ENCODE peak calls at places on chromosomes 1 and 21, in nine cellular contexts. V, L, M, C, R, Y, B, F and S are unnamed samples.

GRCh38 chr1:96236156-96236739 is 485.3 kb upstream of the PTBP2 start:
- DNase-seq in V (peak; percentile 51), L (peak; percentile 33), M (peak; percentile 77), C (peak; percentile 43), R (peak; percentile 6), Y (peak; percentile 43), B (peak; percentile 10), F (no peak), S (peak; percentile 32)

GRCh38 chr1:10541286-10541685 is 66.5 kb downstream of the PEX14 start:
- DNase-seq in V (no peak), L (no peak), M (peak; percentile 71), C (no peak), R (no peak), Y (no peak), B (no peak), F (no peak), S (no peak)

GRCh38 chr1:6260961-6261614 is at the start of gene GPR153:
- DNase-seq in V (no peak), L (peak; percentile 90), M (peak; percentile 71), C (no peak), R (peak; percentile 96), Y (no peak), B (no peak), F (no peak), S (no peak)

GRCh38 chr1:25797939-25798338 is 2.1 kb upstream of the SELENON start:
- DNase-seq in V (peak; percentile 53), L (peak; percentile 48), M (peak; percentile 83), C (no peak), R (peak; percentile 68), Y (no peak), B (peak; percentile 13), F (no peak), S (no peak)

GRCh38 chr1:185559684-185560310 is 174.4 kb upstream of the HMCN1 start:
- DNase-seq in V (peak; percentile 58), L (peak; percentile 18), M (peak; percentile 82), C (peak; percentile 31), R (peak; percentile 24), Y (no peak), B (peak; percentile 26), F (peak; percentile 72), S (peak; percentile 80)

GRCh38 chr21:14916676-14917141 is 148.1 kb downstream of the NRIP1 start:
- DNase-seq in V (no peak), L (no peak), M (peak; percentile 80), C (no peak), R (no peak), Y (no peak), B (no peak), F (no peak), S (no peak)

GRCh38 chr21:44306926-44307687 is 7.3 kb downstream of the PFKL start:
- DNase-seq in V (no peak), L (no peak), M (no peak), C (no peak), R (no peak), Y (no peak), B (no peak), F (no peak), S (no peak)

GRCh38 chr1:2074944-2075740 is 24.9 kb downstream of the PRKCZ start:
- DNase-seq in V (no peak), L (peak; percentile 67), M (no peak), C (no peak), R (no peak), Y (no peak), B (no peak), F (no peak), S (no peak)

GRCh38 chr1:241532864-241533263 is 686 bp downstream of the KMO start:
- DNase-seq in V (no peak), L (no peak), M (no peak), C (no peak), R (no peak), Y (no peak), B (no peak), F (peak; percentile 43), S (no peak)

GRCh38 chr1:12386130-12386529 is 156.3 kb downstream of the VPS13D start:
- DNase-seq in V (no peak), L (no peak), M (no peak), C (no peak), R (no peak), Y (no peak), B (peak; percentile 47), F (no peak), S (no peak)

GRCh38 chr1:93728480-93729131 is 47.0 kb upstream of the BCAR3 start:
- DNase-seq in V (no peak), L (no peak), M (no peak), C (no peak), R (no peak), Y (no peak), B (no peak), F (no peak), S (no peak)

GRCh38 chr1:32063261-32063681 is 9.5 kb upstream of the TMEM39B start:
- DNase-seq in V (peak; percentile 63), L (peak; percentile 55), M (peak; percentile 74), C (peak; percentile 32), R (peak; percentile 40), Y (peak; percentile 48), B (peak; percentile 37), F (no peak), S (no peak)

GRCh38 chr1:32062867-32063230 is 9.9 kb upstream of the TMEM39B start:
- DNase-seq in V (no peak), L (no peak), M (no peak), C (no peak), R (no peak), Y (no peak), B (no peak), F (no peak), S (no peak)

GRCh38 chr1:32071758-32072621 is 749 bp upstream of the TMEM39B start:
- DNase-seq in V (no peak), L (no peak), M (peak; percentile 32), C (no peak), R (no peak), Y (no peak), B (peak; percentile 34), F (no peak), S (no peak)

GRCh38 chr1:32068891-32069590 is 3.7 kb upstream of the TMEM39B start:
- DNase-seq in V (no peak), L (no peak), M (peak; percentile 59), C (no peak), R (no peak), Y (no peak), B (no peak), F (no peak), S (no peak)

DNA sequence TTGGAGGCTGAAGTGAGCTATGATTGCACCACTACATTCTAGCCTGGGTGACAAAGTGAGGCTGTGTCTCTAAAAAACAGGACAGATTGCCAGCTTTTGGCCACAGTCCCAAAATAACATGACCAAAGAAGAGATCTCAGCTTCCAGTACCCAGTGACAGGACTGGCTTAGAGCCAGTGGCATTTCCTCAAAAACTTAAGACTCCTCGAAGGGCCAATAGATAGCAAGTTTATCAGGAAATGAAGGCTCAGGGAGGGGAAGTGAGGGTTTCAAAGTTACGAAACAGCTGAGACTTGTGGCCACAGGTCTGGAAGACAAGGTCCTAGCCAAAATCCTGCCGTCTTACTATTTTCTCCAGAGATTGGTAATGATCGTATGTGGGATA is 6.3 kb upstream of the TMEM39B start:
- DNase-seq in V (peak; percentile 23), L (no peak), M (no peak), C (peak; percentile 48), R (no peak), Y (peak; percentile 15), B (no peak), F (no peak), S (peak; percentile 97)
- TF ChIP-seq REST in V (no peak), L (no peak), M (no peak), C (no peak), R (no peak), Y (no peak), B (no peak), F (no peak), S (no peak)

DNA sequence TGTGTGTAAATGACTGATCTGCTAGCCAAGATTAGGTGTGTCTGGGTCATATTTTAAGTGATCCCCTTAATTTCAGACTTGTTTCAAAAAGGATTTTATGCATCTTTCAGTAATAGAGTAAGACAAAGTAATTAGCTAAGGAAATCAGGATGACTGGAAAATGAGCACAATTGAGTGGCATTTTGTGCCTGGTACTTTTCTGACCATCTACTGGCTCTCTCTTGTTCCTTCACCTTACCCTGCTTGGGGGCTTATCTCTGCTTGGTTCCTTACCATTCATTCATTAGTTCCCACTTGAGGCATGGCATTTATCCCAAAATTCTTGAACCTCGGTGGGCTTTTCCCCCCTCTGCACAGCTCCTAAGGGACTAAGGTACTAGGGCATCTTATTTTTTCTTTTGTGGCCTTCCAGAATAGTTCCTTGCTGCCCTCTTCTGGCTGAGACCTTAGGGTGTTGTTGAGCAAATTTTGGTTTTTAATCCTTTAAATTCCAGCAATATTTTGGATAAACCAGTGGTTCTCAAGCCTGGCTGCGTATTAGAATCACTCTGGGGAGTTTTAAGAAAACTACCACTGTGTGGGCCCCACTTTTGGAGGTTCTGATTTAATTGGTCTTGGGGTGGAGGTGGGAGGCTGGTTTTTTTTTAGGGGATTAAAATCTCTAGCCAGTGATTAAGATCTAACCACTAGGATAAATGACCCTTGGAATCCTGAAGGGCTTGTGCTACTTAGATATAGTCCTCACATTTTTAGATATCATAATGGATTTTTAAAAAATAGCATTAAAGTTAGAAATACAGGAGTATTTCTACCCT is 50.8 kb downstream of the HS2ST1 start:
- DNase-seq in V (peak; percentile 31), L (peak; percentile 40), M (peak; percentile 71), C (peak; percentile 23), R (no peak), Y (peak; percentile 24), B (peak; percentile 46), F (no peak), S (no peak)
- TF ChIP-seq REST in V (no peak), L (no peak), M (no peak), C (no peak), R (no peak), Y (no peak), B (no peak), F (no peak), S (no peak)

DNA sequence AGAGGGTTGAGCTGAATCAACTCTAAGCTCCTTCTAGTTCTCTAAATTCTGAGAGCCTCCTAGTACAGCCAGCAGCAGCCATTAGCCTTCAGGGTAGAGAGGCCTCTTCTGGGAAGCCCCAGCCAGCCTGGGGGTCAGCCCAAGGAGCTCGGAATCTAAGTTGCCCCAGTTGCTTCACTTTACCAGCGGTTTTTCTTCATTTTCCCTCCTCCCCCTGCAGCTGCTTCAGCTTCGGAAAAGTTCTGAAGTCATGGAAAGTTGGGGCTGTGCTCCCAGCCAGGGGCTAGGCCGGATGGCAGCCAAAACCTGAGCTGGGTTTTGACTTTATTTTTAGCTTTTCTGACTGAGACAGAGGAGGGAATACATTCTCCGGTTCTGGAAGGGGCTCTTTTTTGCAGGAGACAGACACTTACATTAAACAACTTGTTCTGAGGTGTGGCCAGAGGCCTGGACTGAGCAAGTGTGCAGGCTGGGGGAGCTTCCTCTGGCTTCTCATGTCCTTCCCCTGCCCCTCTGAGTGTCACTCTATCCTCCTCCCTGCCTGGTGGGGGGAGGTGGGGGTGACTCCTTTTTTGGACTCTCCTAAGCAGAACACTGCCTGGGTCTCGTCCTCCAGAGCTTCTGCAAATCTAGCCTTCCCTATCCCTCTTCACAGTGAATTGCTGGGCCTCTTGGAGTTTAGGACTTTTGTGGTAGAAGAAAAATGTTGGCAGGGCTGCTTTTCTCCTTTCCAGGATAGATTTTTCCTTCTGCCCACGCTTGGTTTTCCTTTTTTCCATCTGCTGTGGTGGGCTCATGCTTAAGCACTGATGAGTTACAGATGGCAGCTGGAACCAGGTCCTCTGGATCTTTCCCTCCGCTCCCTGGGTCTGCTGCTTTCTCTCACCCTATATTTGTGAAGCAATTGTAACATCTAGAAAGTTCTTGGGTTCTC is 14.5 kb downstream of the LMNA start:
- DNase-seq in V (no peak), L (no peak), M (no peak), C (no peak), R (no peak), Y (no peak), B (no peak), F (no peak), S (no peak)
- TF ChIP-seq REST in V (no peak), L (peak; percentile 11), M (no peak), C (no peak), R (no peak), Y (no peak), B (no peak), F (no peak), S (no peak)

GRCh38 chr1:61082336-61083013 is at the start of gene NFIA:
- DNase-seq in V (peak; percentile 86), L (peak; percentile 81), M (peak; percentile 77), C (peak; percentile 49), R (peak; percentile 83), Y (peak; percentile 59), B (peak; percentile 83), F (no peak), S (no peak)
- TF ChIP-seq REST in V (no peak), L (no peak), M (no peak), C (no peak), R (no peak), Y (no peak), B (no peak), F (no peak), S (no peak)